ENCODE peak calls at places on chromosome 1, in seven cellular contexts. K is endothelial cell; C is ovary; F is pancreas; H is fibroblast of pulmonary artery; B is IMR-90; O is CD4-positive, alpha-beta T cell. Y is an unnamed sample.
A peak's percentile ranks its signal among the peaks of the same experiment; 100 is the strongest.

GRCh38 chr1:167922023-167922422 is 8.1 kb upstream of the ADCY10 start:
- DNase-seq in K (no peak), C (no peak), F (no peak), H (peak; percentile 63), B (peak; percentile 60), O (no peak), Y (no peak)

GRCh38 chr1:152029144-152029936 is 7.5 kb downstream of the S100A11 start:
- DNase-seq in K (no peak), C (no peak), F (no peak), H (peak; percentile 55), B (peak; percentile 43), O (no peak), Y (no peak)

GRCh38 chr1:2384941-2385481 is 6.3 kb downstream of the MORN1 start:
- DNase-seq in K (no peak), C (no peak), F (no peak), H (no peak), B (no peak), O (no peak), Y (no peak)

GRCh38 chr1:11046625-11047365 is at the start of gene MASP2:
- DNase-seq in K (no peak), C (no peak), F (no peak), H (no peak), B (no peak), O (no peak), Y (no peak)

GRCh38 chr1:22880174-22880601 is 92.5 kb downstream of the LACTBL1 start:
- DNase-seq in K (no peak), C (no peak), F (no peak), H (peak; percentile 49), B (peak; percentile 70), O (no peak), Y (no peak)

GRCh38 chr1:38571726-38572125 is 287.8 kb downstream of the RRAGC start:
- DNase-seq in K (no peak), C (no peak), F (no peak), H (no peak), B (no peak), O (no peak), Y (no peak)

GRCh38 chr1:5572794-5573193 is 419.4 kb downstream of the NPHP4 start:
- DNase-seq in K (no peak), C (no peak), F (no peak), H (no peak), B (no peak), O (no peak), Y (no peak)

GRCh38 chr1:110765640-110766335 is 91.0 kb upstream of the KCNA3 start:
- DNase-seq in K (peak; percentile 36), C (no peak), F (no peak), H (peak; percentile 72), B (peak; percentile 62), O (peak; percentile 38), Y (no peak)

GRCh38 chr1:161949543-161949942 is 74.1 kb downstream of the OLFML2B start:
- DNase-seq in K (no peak), C (no peak), F (no peak), H (no peak), B (no peak), O (no peak), Y (no peak)

GRCh38 chr1:25890249-25891034 is 14.9 kb upstream of the PAQR7 start:
- DNase-seq in K (no peak), C (peak; percentile 72), F (peak; percentile 61), H (no peak), B (peak; percentile 58), O (no peak), Y (no peak)

GRCh38 chr1:143717434-143717833 is 254.4 kb downstream of the FAM72C start:
- DNase-seq in K (no peak), C (no peak), F (no peak), H (no peak), B (no peak), O (no peak), Y (no peak)

GRCh38 chr1:234246638-234247116 is 126.6 kb upstream of the COA6 start:
- DNase-seq in K (no peak), C (no peak), F (no peak), H (no peak), B (no peak), O (no peak), Y (no peak)

GRCh38 chr1:231041705-231042261 is 1.7 kb upstream of the FAM89A start:
- DNase-seq in K (no peak), C (no peak), F (no peak), H (no peak), B (no peak), O (no peak), Y (no peak)

GRCh38 chr1:56123421-56123820 is 455.9 kb downstream of the PLPP3 start:
- DNase-seq in K (no peak), C (no peak), F (no peak), H (peak; percentile 50), B (peak; percentile 74), O (no peak), Y (no peak)

DNA sequence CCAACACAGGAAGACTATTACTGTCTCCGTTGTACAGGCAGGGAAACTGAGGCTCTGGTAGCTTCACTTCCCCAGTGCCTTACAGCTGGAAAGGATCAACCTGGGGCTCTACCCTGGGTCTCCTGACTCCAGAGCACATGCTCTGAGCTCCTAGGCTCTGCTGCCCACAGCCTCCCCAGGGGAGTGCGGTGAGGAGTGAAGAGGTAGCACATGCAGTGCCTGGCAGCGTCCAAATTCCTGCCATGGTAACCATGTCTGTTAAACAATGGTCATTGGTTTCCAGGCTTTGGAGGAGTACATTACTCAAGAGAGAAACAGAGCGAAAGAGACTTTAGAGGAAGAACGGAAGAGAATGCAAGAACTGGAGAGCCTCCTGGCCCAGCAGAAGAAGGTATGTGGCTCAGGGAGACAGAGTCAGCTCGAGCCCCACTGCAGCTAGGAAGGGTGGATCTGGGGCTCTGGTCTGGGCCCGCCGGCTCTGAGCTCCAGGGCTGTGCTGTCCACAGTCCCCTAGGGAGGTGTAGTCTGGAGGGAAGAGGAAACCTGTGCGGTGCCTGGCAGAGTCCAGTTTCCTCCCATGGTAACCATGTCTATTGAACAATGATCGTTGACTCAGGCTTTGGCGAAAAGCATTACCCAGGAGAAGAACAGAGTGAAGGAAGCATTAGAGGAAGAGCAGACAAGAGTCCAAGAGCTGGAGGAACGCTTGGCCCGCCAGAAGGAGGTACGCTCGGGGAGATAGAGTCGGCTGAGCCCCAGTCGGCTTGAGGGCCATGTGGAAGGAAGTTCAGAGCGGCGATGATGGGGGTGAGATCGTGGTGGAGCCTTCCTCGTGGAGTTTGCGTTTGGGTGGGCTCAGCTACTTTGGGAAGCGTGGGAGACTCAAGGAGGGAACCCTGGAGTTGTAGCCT is 64.6 kb upstream of the EFHD2 start:
- DNase-seq in K (no peak), C (no peak), F (no peak), H (no peak), B (no peak), O (no peak), Y (no peak)
- TF ChIP-seq CTCF in K (no peak), C (no peak), F (no peak), H (no peak), B (no peak), O (no peak), Y (no peak)

DNA sequence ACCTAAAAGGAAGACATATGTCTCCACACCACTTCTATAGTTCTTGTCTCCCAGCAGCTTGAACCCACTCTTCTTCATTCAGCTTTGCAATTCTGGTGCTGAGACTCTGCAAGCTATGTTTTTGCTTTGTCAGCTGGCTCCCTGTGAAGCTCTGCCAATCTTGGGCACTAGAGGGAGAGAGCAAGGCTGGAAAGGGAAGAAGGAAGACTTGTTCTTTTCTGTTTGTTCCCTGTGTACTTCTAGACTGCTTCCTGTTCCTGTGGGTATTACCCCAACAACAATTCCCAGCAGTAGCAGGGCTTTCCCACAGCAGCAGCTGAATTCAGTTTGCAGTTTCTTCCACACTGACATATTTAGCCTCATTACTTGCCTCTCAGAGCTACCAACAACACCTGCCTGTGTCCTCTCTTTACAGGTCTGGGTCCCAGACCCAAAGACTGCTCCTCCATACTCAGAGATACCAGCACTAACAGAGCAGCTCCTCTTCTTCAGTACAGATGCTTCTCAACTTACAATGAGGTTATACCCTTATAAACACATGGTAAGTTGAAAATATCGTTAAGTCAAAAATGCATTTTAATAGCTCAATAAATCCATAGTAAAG is 275.2 kb upstream of the NEGR1 start:
- DNase-seq in K (peak; percentile 35), C (no peak), F (no peak), H (peak; percentile 57), B (peak; percentile 2), O (no peak), Y (no peak)
- TF ChIP-seq CTCF in K (no peak), C (no peak), F (no peak), H (peak; percentile 61), B (peak; percentile 20), O (no peak), Y (no peak)

GRCh38 chr1:30599721-30600120 is 123.7 kb downstream of the MATN1 start:
- DNase-seq in K (no peak), C (no peak), F (no peak), H (no peak), B (no peak), O (no peak), Y (no peak)

GRCh38 chr1:30603081-30603858 is 120.1 kb downstream of the MATN1 start:
- DNase-seq in K (no peak), C (no peak), F (no peak), H (no peak), B (no peak), O (no peak), Y (no peak)

GRCh38 chr1:30600706-30601105 is 122.7 kb downstream of the MATN1 start:
- DNase-seq in K (no peak), C (no peak), F (no peak), H (no peak), B (no peak), O (no peak), Y (no peak)

GRCh38 chr1:30600258-30600657 is 123.1 kb downstream of the MATN1 start:
- DNase-seq in K (no peak), C (no peak), F (no peak), H (no peak), B (no peak), O (no peak), Y (no peak)

DNA sequence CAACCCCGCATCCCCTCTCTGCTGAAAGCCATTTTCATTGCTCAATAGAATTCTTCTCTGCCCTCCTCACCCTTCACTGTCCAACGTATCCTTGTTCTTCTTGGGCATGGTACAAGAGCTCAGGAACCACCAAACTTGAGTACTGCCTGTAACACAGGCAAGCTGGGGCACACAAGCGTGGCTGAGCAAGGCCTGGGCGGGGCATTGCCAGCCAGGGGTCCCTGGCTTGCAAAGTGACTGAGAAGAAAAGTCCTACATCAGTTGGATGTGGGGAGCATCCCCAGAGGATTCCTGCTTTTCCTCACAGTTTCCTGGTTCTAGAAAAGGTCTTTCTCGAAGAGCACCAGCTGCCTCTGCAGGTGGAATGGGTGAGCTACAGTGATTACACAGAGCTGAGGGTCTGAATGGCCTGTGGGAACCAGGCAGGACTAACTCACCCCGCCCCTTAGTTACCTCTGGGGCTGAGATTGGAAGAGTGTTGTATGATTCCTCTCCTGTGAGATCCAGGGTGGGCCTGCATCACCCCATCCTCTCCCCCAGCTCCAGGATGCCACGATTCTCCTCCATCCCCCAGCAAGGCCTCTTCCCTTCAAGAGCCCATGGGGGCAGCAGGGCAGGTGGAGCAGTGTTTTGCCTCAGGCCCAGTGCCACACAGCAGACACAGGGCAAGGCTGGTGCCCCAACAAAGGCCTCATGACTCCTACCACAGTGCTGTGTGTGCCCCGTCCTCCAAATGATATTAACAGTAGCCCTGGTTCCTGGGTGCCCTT is 121.9 kb downstream of the MATN1 start:
- DNase-seq in K (no peak), C (no peak), F (no peak), H (no peak), B (no peak), O (no peak), Y (no peak)
- TF ChIP-seq CTCF in K (no peak), C (no peak), F (no peak), H (no peak), B (no peak), O (no peak), Y (no peak)

DNA sequence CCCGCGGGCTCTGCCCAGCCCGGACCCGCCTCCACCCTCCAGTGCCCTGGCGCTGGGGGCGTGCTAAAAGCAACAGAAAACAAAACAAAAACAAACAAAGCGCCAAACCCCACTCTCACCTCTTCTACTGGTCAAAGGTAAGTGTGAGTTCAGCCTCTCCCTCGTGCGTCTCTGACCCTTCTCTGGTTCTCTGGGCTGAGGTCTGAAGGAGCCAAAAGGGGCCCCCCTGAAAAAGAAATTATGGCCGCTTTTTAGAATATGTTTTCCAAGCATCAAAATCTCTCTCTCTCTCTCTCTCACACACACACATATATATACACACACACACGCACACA is 133.5 kb upstream of the DPYD start:
- DNase-seq in K (no peak), C (no peak), F (no peak), H (no peak), B (no peak), O (no peak), Y (no peak)
- TF ChIP-seq CTCF in K (no peak), C (no peak), F (peak; percentile 6), H (no peak), B (no peak), O (peak; percentile 31), Y (peak; percentile 4)

Y was measured in mesothelial cell of epicardium.